ENCODE peak calls at places on chromosomes 2 and 18, in four cellular contexts. S is K562, R is A549, Z is HepG2. X is an unnamed sample.

GRCh38 chr2:44280869-44281268 is 5.6 kb downstream of the SLC3A1 start:
- DNase-seq in R (no peak), Z (no peak), S (no peak), X (no peak)

GRCh38 chr2:174965992-174966789 is 39.0 kb downstream of the CHN1 start:
- DNase-seq in S (no peak), R (no peak), Z (no peak), X (no peak)

GRCh38 chr18:58934356-58934755 is 69.7 kb downstream of the ZNF532 start:
- DNase-seq in R (no peak), S (no peak), Z (no peak), X (no peak)

GRCh38 chr2:190979906-190980629 is 33.9 kb downstream of the STAT1 start:
- DNase-seq in S (no peak), Z (no peak), R (no peak), X (no peak)

GRCh38 chr2:16255120-16255519 is 314.8 kb downstream of the MYCN start:
- DNase-seq in Z (no peak), S (no peak), R (no peak), X (no peak)

GRCh38 chr2:219331560-219332213 is 857 bp downstream of the RESP18 start:
- DNase-seq in R (no peak), S (peak; percentile 76), Z (no peak), X (no peak)

GRCh38 chr2:96112501-96113366 is 3.6 kb downstream of the ADRA2B start:
- DNase-seq in S (no peak), R (no peak), Z (no peak), X (no peak)

GRCh38 chr18:68262697-68263293 is 452.1 kb downstream of the TMX3 start:
- DNase-seq in R (no peak), Z (no peak), S (no peak), X (no peak)

GRCh38 chr18:58787750-58788149 is 76.9 kb upstream of the ZNF532 start:
- DNase-seq in R (no peak), S (no peak), Z (no peak), X (no peak)

GRCh38 chr2:222864296-222864695 is 3.5 kb downstream of the ACSL3 start:
- DNase-seq in R (no peak), Z (peak; percentile 61), S (no peak), X (no peak)

GRCh38 chr2:63047534-63048281 is 2.9 kb upstream of the OTX1 start:
- DNase-seq in R (no peak), Z (no peak), S (no peak), X (no peak)

GRCh38 chr18:11175266-11175947 is 26.0 kb upstream of the PIEZO2 start:
- DNase-seq in S (no peak), Z (no peak), R (no peak), X (no peak)

GRCh38 chr18:50285071-50285470 is 2.4 kb downstream of the CXXC1 start:
- DNase-seq in Z (no peak), R (no peak), S (no peak), X (no peak)

GRCh38 chr2:236882931-236883330 is 202.8 kb upstream of the COPS8 start:
- DNase-seq in Z (no peak), R (no peak), S (no peak), X (no peak)

GRCh38 chr2:173654146-173654895 is 299.6 kb downstream of the CDCA7 start:
- DNase-seq in Z (no peak), R (no peak), S (no peak), X (no peak)

GRCh38 chr18:62347091-62347506 is 22.0 kb downstream of the TNFRSF11A start:
- DNase-seq in Z (no peak), S (no peak), R (no peak), X (no peak)

GRCh38 chr2:241617431-241618154 is 19.4 kb downstream of the THAP4 start:
- DNase-seq in R (no peak), Z (no peak), S (no peak), X (no peak)

GRCh38 chr2:151907933-151908882 is 80.0 kb upstream of the ARL5A start:
- DNase-seq in S (no peak), Z (no peak), R (no peak), X (no peak)

GRCh38 chr2:33214436-33214835 is 262.0 kb upstream of the RASGRP3 start:
- DNase-seq in R (no peak), S (no peak), Z (no peak), X (no peak)

GRCh38 chr18:3624546-3624817 is 174.5 kb downstream of the TGIF1 start:
- DNase-seq in Z (no peak), S (peak; percentile 36), R (no peak), X (no peak)

GRCh38 chr18:3626927-3627240 is 176.9 kb downstream of the TGIF1 start:
- DNase-seq in S (no peak), Z (no peak), R (no peak), X (no peak)

GRCh38 chr18:3625717-3626091 is 175.7 kb downstream of the TGIF1 start:
- DNase-seq in Z (no peak), R (no peak), S (no peak), X (no peak)

GRCh38 chr18:3624818-3625716 is 175.1 kb downstream of the TGIF1 start:
- DNase-seq in Z (no peak), R (peak; percentile 72), S (peak; percentile 59), X (no peak)

DNA sequence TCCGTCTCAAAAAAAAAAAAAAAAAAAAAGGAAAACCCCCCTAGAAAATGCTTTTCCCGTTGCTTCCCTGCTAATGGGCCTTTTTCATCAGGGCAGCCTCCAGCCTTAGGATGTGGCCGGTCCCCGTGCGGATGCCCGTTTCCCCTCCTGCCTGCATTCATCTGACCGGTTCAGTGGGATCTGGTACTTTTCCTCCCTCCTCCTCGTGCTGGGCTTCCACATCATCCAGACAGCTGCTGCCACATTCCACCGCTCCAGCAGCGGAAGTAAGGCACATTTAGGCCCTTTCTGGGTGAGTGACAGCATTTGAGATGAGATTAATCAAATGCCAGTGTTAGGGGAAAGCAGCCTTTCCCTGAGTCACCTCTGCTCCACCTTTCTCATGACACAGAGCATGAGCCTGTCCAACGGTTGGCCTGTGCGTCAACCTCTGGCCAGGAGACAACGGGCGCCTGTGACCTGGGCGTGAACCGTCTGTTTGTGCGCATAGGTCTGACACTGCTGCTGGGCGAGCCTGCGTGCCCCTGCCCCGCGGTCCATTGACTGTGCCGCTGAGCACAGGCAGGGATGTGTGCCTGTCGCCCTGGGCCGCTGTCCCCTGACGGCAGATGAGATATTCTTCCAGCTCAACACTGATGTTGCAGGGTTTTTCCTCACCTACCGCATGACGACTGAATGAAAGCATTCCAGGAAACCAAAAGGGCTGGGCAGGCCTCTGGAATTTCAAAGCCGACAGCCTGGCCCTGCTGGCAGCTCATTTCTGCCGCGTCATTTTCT is 174.0 kb downstream of the TGIF1 start:
- DNase-seq in R (peak; percentile 69), S (peak; percentile 86), Z (peak; percentile 98), X (no peak)
- TF ChIP-seq RNF2 in R (no peak), S (no peak), Z (no peak), X (no peak)

DNA sequence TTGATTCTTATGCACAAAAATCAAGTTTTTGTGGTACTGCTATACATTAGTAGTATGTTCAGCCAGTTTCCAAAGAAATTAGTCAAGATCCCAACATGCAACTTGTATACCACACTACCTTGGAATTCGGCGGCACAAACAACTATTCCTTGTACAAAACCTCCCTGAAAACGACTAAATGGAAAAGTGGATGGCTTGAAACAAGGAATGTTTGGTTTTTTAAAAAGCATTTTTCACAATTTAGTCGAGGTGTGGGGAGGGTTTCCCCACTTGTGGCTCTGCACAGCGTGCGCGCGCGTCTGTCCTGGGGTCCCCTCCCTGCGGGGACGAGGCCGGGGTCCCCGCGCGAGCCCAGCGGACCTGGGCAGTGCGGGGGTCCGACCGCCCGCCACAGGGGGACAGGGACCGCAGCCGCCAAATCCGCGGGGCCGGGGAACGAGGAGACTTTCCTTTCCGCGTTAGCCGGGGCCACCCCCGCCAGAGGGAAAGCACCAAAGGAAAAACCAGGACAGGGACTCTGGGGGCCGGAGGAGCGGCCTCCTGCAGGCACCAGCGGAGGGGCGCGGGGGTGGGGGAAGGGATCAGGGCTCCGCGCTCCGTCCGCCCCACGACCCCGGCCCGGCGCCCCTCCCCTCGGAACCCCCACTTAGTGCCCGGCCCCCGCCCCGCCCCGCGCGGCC is 534 bp upstream of the SOCS6 start:
- DNase-seq in S (no peak), Z (peak; percentile 35), R (no peak), X (no peak)
- TF ChIP-seq RNF2 in S (no peak), Z (no peak), R (no peak), X (no peak)

GRCh38 chr2:37616674-37616999 is 54.8 kb downstream of the CDC42EP3 start:
- DNase-seq in R (no peak), S (peak; percentile 11), Z (no peak), X (no peak)
- TF ChIP-seq RNF2 in R (no peak), S (no peak), Z (no peak), X (no peak)

GRCh38 chr2:215966951-215967350 is 46.4 kb downstream of the MREG start:
- DNase-seq in S (no peak), Z (no peak), R (no peak), X (no peak)
- TF ChIP-seq RNF2 in S (no peak), Z (no peak), R (no peak), X (no peak)

X was measured in H1.